ENCODE peak calls at places on chromosomes 2 and 18, in six cellular contexts. S is A549, P is mammary epithelial cell, Y is IMR-90, Z is heart left ventricle, N is heart right ventricle. U is an unnamed sample.

GRCh38 chr2:7517122-7517487 is 599.9 kb downstream of the RNF144A start:
- DNase-seq in Y (no peak), S (no peak), Z (no peak), N (no peak), P (no peak), U (no peak)

GRCh38 chr2:152766908-152767307 is 48.5 kb downstream of the ARL6IP6 start:
- DNase-seq in P (no peak), N (no peak), S (no peak), Z (no peak), Y (peak), U (no peak)

GRCh38 chr2:103367877-103368276 is 606.0 kb downstream of the TMEM182 start:
- DNase-seq in Y (no peak), Z (no peak), N (no peak), P (no peak), S (no peak), U (no peak)

GRCh38 chr2:199861116-199861774 is 10.3 kb upstream of the FTCDNL1 start:
- DNase-seq in Y (peak), Z (no peak), P (no peak), S (peak), N (no peak), U (peak)

GRCh38 chr2:113700186-113700841 is 56.1 kb downstream of the SLC35F5 start:
- DNase-seq in Z (peak), N (peak), Y (peak), S (peak), P (no peak), U (peak)

GRCh38 chr2:164478205-164478604 is 143.1 kb downstream of the GRB14 start:
- DNase-seq in P (no peak), N (no peak), Y (no peak), S (no peak), Z (no peak), U (no peak)

GRCh38 chr2:57693177-57693576 is 353.4 kb upstream of the VRK2 start:
- DNase-seq in N (no peak), S (no peak), Z (no peak), Y (no peak), P (no peak), U (no peak)

GRCh38 chr18:4878480-4878879 is 318.6 kb downstream of the AKAIN1 start:
- DNase-seq in Z (no peak), P (no peak), S (no peak), Y (no peak), N (no peak), U (no peak)

GRCh38 chr2:125398738-125399473 is 1257.1 kb upstream of the GYPC start:
- DNase-seq in Z (no peak), Y (no peak), P (no peak), N (no peak), S (peak), U (no peak)

GRCh38 chr2:173720310-173720709 is 244.9 kb downstream of the SP3 start:
- DNase-seq in P (no peak), Y (peak), N (no peak), S (no peak), Z (no peak), U (no peak)

DNA sequence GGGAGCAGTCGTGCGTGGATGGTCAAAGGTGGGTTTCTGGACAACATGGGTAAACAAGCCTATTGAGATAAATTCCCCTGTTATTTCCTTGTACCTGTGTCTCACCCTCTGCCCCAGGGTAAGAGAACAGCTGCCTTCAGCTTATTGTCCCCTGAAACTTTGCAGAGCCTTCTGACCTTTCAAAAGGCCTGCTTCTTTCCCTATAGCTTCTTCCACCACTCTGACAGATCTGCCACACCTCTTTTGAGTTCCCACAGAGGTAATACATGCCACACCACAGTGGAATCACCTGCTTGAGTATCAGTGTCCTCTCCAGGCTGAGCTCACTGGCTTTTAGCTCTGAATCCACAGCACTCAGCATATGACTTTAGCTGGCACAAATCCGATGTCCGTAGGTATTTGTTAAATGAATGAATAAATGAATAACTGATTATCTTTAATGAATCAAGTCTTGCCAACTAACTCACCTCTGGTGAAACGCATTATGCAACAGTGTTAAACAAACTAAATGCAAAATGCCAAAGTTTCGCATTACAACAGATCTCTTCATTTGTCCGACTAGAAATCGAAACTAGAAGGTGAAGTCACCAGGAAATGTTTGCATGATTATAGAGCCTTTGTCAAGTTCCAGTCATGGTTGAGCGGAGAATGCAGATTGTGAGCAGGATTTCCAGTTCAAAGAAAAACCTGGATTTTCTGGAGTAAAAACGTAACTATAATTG is 16.3 kb downstream of the DYNAP start:
- DNase-seq in Y (peak), N (no peak), Z (no peak), S (peak), P (peak), U (no peak)
- H3K4me3 ChIP-seq in Y (no peak), N (peak), Z (peak), S (peak), P (peak), U (no peak)

DNA sequence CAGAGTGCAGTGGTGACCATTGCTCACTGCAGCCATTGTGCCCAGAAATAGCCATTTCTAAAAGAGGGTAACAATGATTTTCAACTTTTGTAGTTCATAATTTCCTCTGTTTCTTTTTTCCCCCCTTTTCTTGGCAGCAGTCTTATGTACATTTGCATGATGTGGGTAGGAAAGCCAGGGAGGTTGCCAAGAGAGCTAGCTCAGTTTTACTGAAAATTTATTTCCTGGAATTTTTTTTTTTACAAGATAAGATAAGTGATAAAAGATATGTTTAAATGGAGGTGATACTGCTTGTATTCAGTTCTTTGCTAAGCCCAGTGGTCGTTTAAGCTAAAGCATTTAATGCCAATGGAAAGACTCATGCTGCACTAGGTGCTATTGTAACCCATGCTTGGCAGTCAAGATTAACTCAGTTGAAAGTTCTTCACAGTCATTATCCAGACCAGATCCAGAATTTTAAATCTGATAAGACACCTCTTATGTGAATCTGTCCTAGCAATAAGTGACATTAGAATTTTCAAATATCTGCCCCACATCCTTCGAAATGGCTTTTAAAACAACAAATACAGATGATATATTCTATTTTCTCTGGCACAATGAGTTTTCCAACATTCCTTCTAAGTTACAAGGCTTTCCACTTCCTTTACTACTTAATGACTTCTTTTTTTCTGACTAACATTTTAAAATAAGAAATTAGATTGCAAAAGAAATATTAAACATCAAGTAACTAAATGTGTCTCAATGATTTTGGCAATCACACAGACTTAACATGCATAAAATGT is 4.4 kb upstream of the ATP8B1 start:
- DNase-seq in Z (no peak), S (no peak), N (no peak), P (no peak), Y (peak), U (no peak)
- H3K27ac ChIP-seq in Z (peak), S (peak), N (peak), P (peak), Y (peak), U (no peak)

GRCh38 chr18:57787068-57787682 is 15.9 kb downstream of the ATP8B1 start:
- DNase-seq in Z (no peak), S (no peak), P (no peak), N (no peak), Y (no peak), U (no peak)
- TF ChIP-seq CTCF in Z (no peak), S (no peak), P (no peak), N (no peak), Y (no peak), U (no peak)

GRCh38 chr2:119681196-119681867 is 2.3 kb downstream of the TMEM177 start:
- DNase-seq in P (no peak), S (no peak), Z (no peak), N (no peak), Y (no peak), U (no peak)
- H3K4me3 ChIP-seq in P (no peak), S (no peak), Z (no peak), N (no peak), Y (no peak), U (no peak)